ENCODE peak calls at places on chromosomes 2 and 18, in six cellular contexts. M is HepG2, P is SK-N-SH, N is K562, K is HCT116, A is H1. W is an unnamed sample.

GRCh38 chr18:59035591-59035990 is 104.1 kb upstream of the SEC11C start:
- DNase-seq in M (no peak), P (no peak), N (no peak), K (no peak), A (peak; percentile 27), W (no peak)

GRCh38 chr2:28164280-28164801 is 228.3 kb upstream of the FOSL2 start:
- DNase-seq in M (no peak), P (peak; percentile 36), N (no peak), K (no peak), A (no peak), W (no peak)

GRCh38 chr18:45106331-45106774 is 425.7 kb downstream of the SETBP1 start:
- DNase-seq in M (no peak), P (no peak), N (no peak), K (no peak), A (no peak), W (peak; percentile 87)

GRCh38 chr2:69535739-69536374 is 98.6 kb upstream of the NFU1 start:
- DNase-seq in M (no peak), P (no peak), N (no peak), K (no peak), A (no peak), W (no peak)

GRCh38 chr18:36653141-36653869 is 175.5 kb downstream of the TPGS2 start:
- DNase-seq in M (no peak), P (no peak), N (no peak), K (no peak), A (no peak), W (no peak)

GRCh38 chr2:160220545-160221009 is 20.5 kb upstream of the ITGB6 start:
- DNase-seq in M (no peak), P (no peak), N (no peak), K (no peak), A (no peak), W (no peak)

GRCh38 chr2:104430892-104431291 is 423.0 kb upstream of the POU3F3 start:
- DNase-seq in M (no peak), P (no peak), N (no peak), K (no peak), A (no peak), W (no peak)

GRCh38 chr2:109435866-109436634 is 177.7 kb downstream of the SEPTIN10 start:
- DNase-seq in M (no peak), P (no peak), N (no peak), K (no peak), A (no peak), W (no peak)

GRCh38 chr18:41529093-41529492 is 425.9 kb upstream of the PIK3C3 start:
- DNase-seq in M (no peak), P (no peak), N (no peak), K (no peak), A (no peak), W (no peak)

GRCh38 chr2:130819915-130820861 is 16.5 kb upstream of the ARHGEF4 start:
- DNase-seq in M (no peak), P (peak; percentile 81), N (no peak), K (no peak), A (peak; percentile 72), W (no peak)

GRCh38 chr2:219419331-219420197 is 1.4 kb downstream of the DES start:
- DNase-seq in M (no peak), P (no peak), N (peak; percentile 77), K (no peak), A (no peak), W (no peak)

GRCh38 chr2:218002792-218003191 is at the start of gene TNS1:
- DNase-seq in M (no peak), P (peak; percentile 73), N (no peak), K (no peak), A (no peak), W (no peak)

GRCh38 chr2:154247503-154247902 is 375.8 kb downstream of the GALNT13 start:
- DNase-seq in M (no peak), P (no peak), N (no peak), K (no peak), A (no peak), W (no peak)

GRCh38 chr2:691825-692224 is 14.6 kb upstream of the TMEM18 start:
- DNase-seq in M (no peak), P (no peak), N (no peak), K (no peak), A (no peak), W (no peak)

GRCh38 chr2:163264376-163264775 is 425.8 kb upstream of the KCNH7 start:
- DNase-seq in M (no peak), P (no peak), N (no peak), K (no peak), A (no peak), W (no peak)

GRCh38 chr18:986071-986470 is 81.4 kb downstream of the ADCYAP1 start:
- DNase-seq in M (no peak), P (no peak), N (no peak), K (no peak), A (no peak), W (no peak)

GRCh38 chr2:3603536-3604206 is 8.8 kb downstream of the COLEC11 start:
- DNase-seq in M (no peak), P (no peak), N (no peak), K (no peak), A (no peak), W (no peak)

GRCh38 chr2:126666003-126666402 is 10.0 kb downstream of the GYPC start:
- DNase-seq in M (no peak), P (no peak), N (no peak), K (no peak), A (no peak), W (no peak)

GRCh38 chr2:95032341-95032740 is 6.8 kb downstream of the MAL start:
- DNase-seq in M (no peak), P (no peak), N (no peak), K (no peak), A (no peak), W (no peak)

GRCh38 chr2:176140520-176141317 is 10.6 kb upstream of the HOXD4 start:
- DNase-seq in M (peak; percentile 60), P (peak; percentile 96), N (peak; percentile 95), K (peak; percentile 48), A (peak; percentile 92), W (peak; percentile 24)

GRCh38 chr2:1676091-1676912 is 68.0 kb downstream of the PXDN start:
- DNase-seq in M (no peak), P (no peak), N (no peak), K (no peak), A (no peak), W (no peak)

DNA sequence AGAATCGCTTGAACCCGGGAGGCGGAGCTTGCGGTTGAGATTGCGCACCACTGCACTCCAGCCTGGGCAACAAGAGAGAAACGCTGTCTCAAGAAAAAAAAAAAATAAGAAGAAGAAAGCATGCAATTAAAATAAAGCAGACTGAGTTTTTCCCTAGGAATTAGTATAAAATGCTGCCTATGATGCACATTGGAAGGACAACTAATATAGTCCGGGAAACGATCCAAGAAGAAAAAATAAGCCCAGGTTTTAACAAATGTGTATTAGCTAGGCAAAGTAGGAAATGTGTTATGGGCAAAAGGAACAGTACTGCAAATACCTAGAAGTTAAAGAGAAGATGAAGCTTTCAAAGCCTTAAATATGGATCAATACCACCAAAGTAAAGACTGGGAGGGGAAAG is 64.0 kb downstream of the SPIRE1 start:
- DNase-seq in M (no peak), P (no peak), N (no peak), K (no peak), A (no peak), W (no peak)
- H3K27ac ChIP-seq in M (no peak overlapping the region), P (no peak overlapping the region), N (no peak overlapping the region), K (no peak overlapping the region), A (no peak overlapping the region), W (no peak overlapping the region)

GRCh38 chr2:15583831-15584230 is 7.8 kb upstream of the DDX1 start:
- DNase-seq in M (no peak), P (no peak), N (no peak), K (no peak), A (no peak), W (no peak)

GRCh38 chr2:15582153-15582552 is 9.5 kb upstream of the DDX1 start:
- DNase-seq in M (no peak), P (no peak), N (no peak), K (no peak), A (no peak), W (no peak)

GRCh38 chr2:15584316-15584715 is 7.4 kb upstream of the DDX1 start:
- DNase-seq in M (no peak), P (no peak), N (no peak), K (no peak), A (no peak), W (no peak)

GRCh38 chr2:15584767-15585469 is 6.8 kb upstream of the DDX1 start:
- DNase-seq in M (no peak), P (no peak), N (no peak), K (no peak), A (no peak), W (no peak)

GRCh38 chr2:15582645-15583340 is 8.9 kb upstream of the DDX1 start:
- DNase-seq in M (no peak), P (no peak), N (no peak), K (no peak), A (no peak), W (no peak)
- TF ChIP-seq JUND in M (no peak), P (no peak), N (no peak), K (no peak), A (no peak), W (no peak)

GRCh38 chr2:46268986-46269385 is 28.2 kb upstream of the EPAS1 start:
- DNase-seq in M (no peak), P (no peak), N (no peak), K (no peak), A (no peak), W (no peak)
- H3K27ac ChIP-seq in M (no peak overlapping the region), P (no peak overlapping the region), N (no peak overlapping the region), K (no peak overlapping the region), A (no peak overlapping the region), W (no peak overlapping the region)

GRCh38 chr2:15623481-15623796 is 31.8 kb downstream of the DDX1 start:
- DNase-seq in M (no peak), P (no peak), N (no peak), K (no peak), A (no peak), W (no peak)
- TF ChIP-seq JUND in M (no peak), P (no peak), N (no peak), K (no peak), A (no peak), W (no peak)

GRCh38 chr2:25052948-25053477 is 11.1 kb downstream of the EFR3B start:
- DNase-seq in M (no peak), P (no peak), N (no peak), K (no peak), A (no peak), W (no peak)
- H3K27ac ChIP-seq in M (no peak overlapping the region), P (no peak overlapping the region), N (no peak overlapping the region), K (no peak overlapping the region), A (no peak overlapping the region), W (no peak overlapping the region)

DNA sequence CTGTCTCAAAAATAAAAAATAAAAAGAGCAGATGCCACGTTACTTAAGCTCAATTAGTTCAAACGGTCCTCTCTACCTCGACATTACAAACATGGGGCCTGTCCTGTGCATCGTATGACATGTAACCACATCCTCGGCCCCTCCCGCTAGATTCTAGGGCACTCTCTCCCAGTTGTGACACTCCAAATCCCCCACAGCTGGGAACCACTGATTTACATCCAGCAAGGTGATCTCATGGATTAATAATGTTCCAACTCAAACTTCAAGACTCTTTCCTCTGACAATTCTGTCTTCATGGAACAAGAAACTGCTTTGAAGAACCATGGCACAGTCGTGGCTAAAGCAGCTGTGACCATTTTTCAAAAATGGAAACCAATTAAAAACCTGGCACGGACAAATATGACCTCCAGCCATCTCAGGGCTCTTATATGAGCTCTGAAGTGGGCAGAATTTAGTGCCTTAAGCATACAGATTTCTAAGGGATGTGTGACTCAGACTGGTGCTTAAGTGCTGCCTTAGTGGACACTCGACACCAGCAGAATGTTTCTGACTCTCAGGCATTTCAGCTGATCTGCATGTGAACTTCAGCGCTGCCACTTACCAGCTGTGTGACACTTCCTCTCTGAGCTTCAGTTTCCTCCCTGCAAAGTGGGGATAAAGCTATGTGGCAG is 31.7 kb upstream of the ASAP2 start:
- DNase-seq in M (no peak), P (no peak), N (no peak), K (no peak), A (no peak), W (no peak)
- TF ChIP-seq JUND in M (no peak), P (peak; percentile 48), N (no peak), K (peak; percentile 25), A (no peak), W (no peak)